ENCODE peak calls at places on chromosome 19, in ten cellular contexts. O is endothelial cell; F is GM04504; M is stimulated activated naive CD8-positive, alpha-beta T cell treated with anti-CD3 and anti-CD28 coated beads, Interleukin-15, amount 100 ng/mL, for 72 hours; P is mucosa of descending colon; R is DMS53; X is GOT3; Q is esophagus squamous epithelium; T is nucleus accumbens; E is activated T-helper 9 cell treated with anti-CD3 and anti-CD28 coated beads, Interleukin-2, amount 50 U/mL, for 16 hours. B is an unnamed sample.

GRCh38 chr19:46384396-46384795 is 29.0 kb downstream of the CCDC8 start:
- DNase-seq in O (no peak), F (no peak), T (no peak), R (no peak), E (no peak), Q (no peak), X (no peak), P (no peak), M (no peak), B (no peak)

GRCh38 chr19:6736169-6736916 is 1.0 kb downstream of the GPR108 start:
- DNase-seq in E (peak; percentile 50), M (peak; percentile 78), R (peak; percentile 35), T (peak; percentile 23), P (peak; percentile 89), F (peak; percentile 70), O (peak; percentile 77), Q (peak; percentile 45), X (peak; percentile 58), B (peak; percentile 76)

GRCh38 chr19:11680689-11681302 is 58.0 kb downstream of the ZNF823 start:
- DNase-seq in O (no peak), T (no peak), P (no peak), R (no peak), E (no peak), M (no peak), Q (no peak), F (no peak), X (no peak), B (no peak)

GRCh38 chr19:47391510-47392223 is 27.7 kb downstream of the MEIS3 start:
- DNase-seq in F (peak; percentile 32), X (peak; percentile 21), R (peak; percentile 81), Q (peak; percentile 21), P (peak; percentile 71), M (peak; percentile 76), E (peak; percentile 63), T (no peak), O (peak; percentile 84), B (peak; percentile 57)

GRCh38 chr19:1250374-1251232 is 2.2 kb downstream of the MIDN start:
- DNase-seq in Q (no peak), T (peak; percentile 66), R (peak; percentile 38), P (peak; percentile 87), F (no peak), E (no peak), O (peak; percentile 77), M (peak; percentile 66), X (no peak), B (no peak)

GRCh38 chr19:42095814-42096230 is 19.9 kb downstream of the ZNF574 start:
- DNase-seq in F (no peak), X (no peak), P (no peak), Q (no peak), M (no peak), O (peak; percentile 31), T (no peak), E (no peak), R (no peak), B (no peak)

GRCh38 chr19:46847528-46847927 is 3.1 kb downstream of the AP2S1 start:
- DNase-seq in O (no peak), R (no peak), Q (no peak), P (no peak), F (no peak), X (no peak), M (no peak), E (no peak), T (no peak), B (no peak)

GRCh38 chr19:1855040-1855827 is 7.0 kb upstream of the REXO1 start:
- DNase-seq in R (peak; percentile 60), O (peak; percentile 85), M (peak; percentile 81), P (peak; percentile 98), X (no peak), Q (peak; percentile 66), T (peak; percentile 46), E (peak; percentile 66), F (peak; percentile 84), B (peak; percentile 81)

GRCh38 chr19:1855828-1856255 is 7.5 kb downstream of the KLF16 start:
- DNase-seq in M (peak; percentile 46), Q (no peak), F (no peak), O (no peak), P (no peak), T (no peak), X (no peak), R (no peak), E (no peak), B (no peak)

GRCh38 chr19:1412995-1413889 is 5.9 kb downstream of the DAZAP1 start:
- DNase-seq in R (no peak), O (no peak), Q (no peak), P (peak; percentile 63), X (no peak), E (no peak), T (no peak), F (no peak), M (no peak), B (no peak)

GRCh38 chr19:719636-720377 is 11.1 kb downstream of the PALM start:
- DNase-seq in R (peak; percentile 32), P (no peak), Q (no peak), M (no peak), E (no peak), X (no peak), T (no peak), F (no peak), O (no peak), B (no peak)

GRCh38 chr19:33191501-33191900 is 2.6 kb upstream of the LRP3 start:
- DNase-seq in X (no peak), M (no peak), E (no peak), O (no peak), Q (no peak), F (no peak), R (no peak), P (no peak), T (no peak), B (no peak)

GRCh38 chr19:17557461-17557860 is 2.0 kb downstream of the COLGALT1 start:
- DNase-seq in E (no peak), P (no peak), X (no peak), F (no peak), O (no peak), T (no peak), R (no peak), M (no peak), Q (no peak), B (no peak)

GRCh38 chr19:45396389-45397260 is 8.2 kb downstream of the PPP1R13L start:
- DNase-seq in R (no peak), T (no peak), E (no peak), P (peak; percentile 52), O (no peak), Q (no peak), X (no peak), F (no peak), M (no peak), B (no peak)

GRCh38 chr19:53554804-53555203 is 16.9 kb downstream of the ZNF331 start:
- DNase-seq in Q (no peak), R (peak; percentile 36), T (no peak), M (no peak), E (no peak), X (no peak), P (no peak), F (no peak), O (no peak), B (no peak)

GRCh38 chr19:49855676-49856573 is 5.0 kb downstream of the PTOV1 start:
- DNase-seq in F (no peak), R (peak; percentile 41), O (no peak), T (no peak), E (no peak), M (no peak), P (peak; percentile 47), Q (no peak), X (no peak), B (no peak)

GRCh38 chr19:18710986-18711751 is 27.7 kb downstream of the CRTC1 start:
- DNase-seq in F (no peak), X (no peak), O (no peak), Q (no peak), M (no peak), E (no peak), T (no peak), R (no peak), P (no peak), B (peak; percentile 43)

GRCh38 chr19:41694831-41695635 is 7.0 kb upstream of the CEACAM7 start:
- DNase-seq in T (no peak), Q (no peak), P (no peak), R (no peak), F (no peak), E (no peak), X (no peak), M (no peak), O (no peak), B (no peak)

GRCh38 chr19:54189020-54189667 is at the start of gene MBOAT7:
- DNase-seq in Q (no peak), P (no peak), M (no peak), F (no peak), O (no peak), T (no peak), E (no peak), R (no peak), X (no peak), B (no peak)

GRCh38 chr19:17553256-17553655 is 2.2 kb upstream of the COLGALT1 start:
- DNase-seq in M (no peak), P (no peak), R (peak; percentile 41), E (no peak), X (no peak), O (peak; percentile 70), Q (no peak), T (no peak), F (peak; percentile 91), B (peak; percentile 90)

GRCh38 chr19:17753976-17754375 is 2.7 kb downstream of the FCHO1 start:
- DNase-seq in O (no peak), M (no peak), T (peak; percentile 71), X (no peak), F (no peak), E (no peak), Q (no peak), P (no peak), R (peak; percentile 34), B (no peak)

GRCh38 chr19:7861619-7862412 is 12.4 kb downstream of the PRR36 start:
- DNase-seq in P (no peak), T (no peak), Q (no peak), F (no peak), M (no peak), E (no peak), X (no peak), O (no peak), R (peak; percentile 75), B (no peak)